ENCODE peak calls at places on chromosomes 13 and 19, in seven cellular contexts. L, B, D, M, F, O and V are unnamed samples.

GRCh38 chr13:29902632-29903305 is 52.4 kb upstream of the UBL3 start:
- DNase-seq in L (no peak), B (no peak), D (peak; percentile 14), M (no peak), F (no peak), O (no peak), V (no peak)

GRCh38 chr13:110194456-110194855 is 112.5 kb downstream of the COL4A1 start:
- DNase-seq in L (no peak), B (no peak), D (no peak), M (no peak), F (no peak), O (no peak), V (no peak)

GRCh38 chr19:2477141-2477710 is 1.3 kb downstream of the GADD45B start:
- DNase-seq in L (no peak), B (peak; percentile 70), D (peak; percentile 33), M (peak; percentile 73), F (peak; percentile 90), O (no peak), V (peak; percentile 37)

GRCh38 chr13:58313219-58313618 is 681.7 kb downstream of the PCDH17 start:
- DNase-seq in L (no peak), B (no peak), D (no peak), M (no peak), F (no peak), O (no peak), V (no peak)

GRCh38 chr13:109012115-109012514 is 382.7 kb downstream of the MYO16 start:
- DNase-seq in L (no peak), B (peak; percentile 65), D (no peak), M (no peak), F (no peak), O (no peak), V (no peak)

GRCh38 chr13:42046448-42046847 is 2.0 kb upstream of the DGKH start:
- DNase-seq in L (no peak), B (no peak), D (no peak), M (no peak), F (no peak), O (no peak), V (no peak)

GRCh38 chr13:60756306-60756705 is 359.3 kb downstream of the TDRD3 start:
- DNase-seq in L (no peak), B (peak; percentile 56), D (peak; percentile 19), M (peak; percentile 8), F (no peak), O (no peak), V (peak; percentile 22)

GRCh38 chr13:113585828-113586355 is 1.3 kb downstream of the TFDP1 start:
- DNase-seq in L (peak; percentile 9), B (peak; percentile 36), D (peak; percentile 10), M (no peak), F (no peak), O (no peak), V (no peak)

GRCh38 chr13:110676511-110677204 is 29.3 kb downstream of the CARS2 start:
- DNase-seq in L (no peak), B (no peak), D (no peak), M (peak; percentile 18), F (no peak), O (peak; percentile 41), V (no peak)

GRCh38 chr13:41274881-41275280 is 11.5 kb upstream of the MTRF1 start:
- DNase-seq in L (no peak), B (no peak), D (no peak), M (no peak), F (no peak), O (no peak), V (no peak)

GRCh38 chr19:3238066-3238561 is 13.7 kb downstream of the CELF5 start:
- DNase-seq in L (no peak), B (no peak), D (no peak), M (no peak), F (no peak), O (no peak), V (no peak)

GRCh38 chr13:113627136-113627535 is 30.9 kb downstream of the ATP4B start:
- DNase-seq in L (no peak), B (no peak), D (no peak), M (no peak), F (peak; percentile 31), O (no peak), V (no peak)

GRCh38 chr13:33717775-33718174 is 100.2 kb upstream of the RFC3 start:
- DNase-seq in L (no peak), B (no peak), D (peak; percentile 16), M (no peak), F (no peak), O (no peak), V (no peak)

GRCh38 chr19:5974721-5975387 is 3.1 kb downstream of the RANBP3 start:
- DNase-seq in L (no peak), B (no peak), D (no peak), M (no peak), F (no peak), O (peak; percentile 76), V (no peak)

GRCh38 chr13:65808061-65808460 is 1422.1 kb downstream of the PCDH9 start:
- DNase-seq in L (no peak), B (no peak), D (peak; percentile 38), M (no peak), F (no peak), O (no peak), V (peak; percentile 69)

GRCh38 chr13:48656621-48657020 is 2.9 kb downstream of the CYSLTR2 start:
- DNase-seq in L (no peak), B (no peak), D (peak; percentile 21), M (no peak), F (no peak), O (no peak), V (no peak)

GRCh38 chr19:2120821-2121220 is 24.1 kb downstream of the IZUMO4 start:
- DNase-seq in L (no peak), B (no peak), D (no peak), M (no peak), F (no peak), O (no peak), V (no peak)

GRCh38 chr19:38142176-38143035 is 81.6 kb downstream of the DPF1 start:
- DNase-seq in L (peak; percentile 55), B (peak; percentile 94), D (peak; percentile 56), M (peak; percentile 8), F (no peak), O (no peak), V (peak; percentile 36)

GRCh38 chr19:14979498-14980255 is at the start of gene SLC1A6:
- DNase-seq in L (no peak), B (peak; percentile 90), D (no peak), M (no peak), F (peak; percentile 42), O (no peak), V (no peak)

GRCh38 chr19:40322951-40323615 is 25.1 kb downstream of the C19orf47 start:
- DNase-seq in L (no peak), B (no peak), D (no peak), M (no peak), F (no peak), O (no peak), V (peak; percentile 59)

GRCh38 chr13:27131202-27131623 is 40.4 kb downstream of the USP12 start:
- DNase-seq in L (no peak), B (no peak), D (peak; percentile 33), M (no peak), F (no peak), O (peak; percentile 72), V (peak; percentile 50)

GRCh38 chr13:100689191-100689590 is 14.6 kb upstream of the TMTC4 start:
- DNase-seq in L (no peak), B (no peak), D (no peak), M (no peak), F (no peak), O (no peak), V (no peak)
- TF ChIP-seq CTCF in L (no peak), B (no peak), D (no peak), M (no peak), F (no peak), O (no peak), V (no peak)

DNA sequence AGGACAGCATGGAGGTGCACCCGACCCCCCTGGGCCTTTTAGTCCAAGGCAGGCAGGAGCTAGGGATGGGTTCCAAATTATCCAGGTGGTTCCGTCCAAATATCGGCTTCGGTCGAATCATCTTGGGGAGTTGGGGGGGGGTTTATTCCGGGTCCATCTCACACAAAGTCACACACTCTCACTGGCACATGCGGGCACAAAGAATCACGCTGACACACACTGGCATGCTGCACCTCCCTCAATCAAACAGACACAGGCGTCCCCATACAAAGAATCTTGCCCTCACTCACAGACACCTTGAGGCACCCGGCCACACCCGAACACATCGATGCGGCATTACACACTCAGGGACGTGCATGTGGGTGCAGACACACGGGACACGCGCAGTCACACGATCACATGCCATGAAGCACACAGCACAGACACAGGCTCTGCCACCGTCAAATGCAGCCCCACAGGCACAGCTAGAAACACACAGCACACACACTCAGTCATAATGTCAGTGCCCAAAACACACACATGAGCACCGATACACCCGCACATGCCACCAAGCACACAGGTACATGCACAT is 7.8 kb downstream of the NFIX start:
- DNase-seq in L (no peak), B (no peak), D (no peak), M (no peak), F (no peak), O (no peak), V (no peak)
- H3K4me3 ChIP-seq in L (peak overlapping the region; percentile 51), B (no peak overlapping the region), D (peak overlapping the region; percentile 50), M (no peak overlapping the region), F (no peak overlapping the region), O (no peak overlapping the region), V (no peak overlapping the region)

DNA sequence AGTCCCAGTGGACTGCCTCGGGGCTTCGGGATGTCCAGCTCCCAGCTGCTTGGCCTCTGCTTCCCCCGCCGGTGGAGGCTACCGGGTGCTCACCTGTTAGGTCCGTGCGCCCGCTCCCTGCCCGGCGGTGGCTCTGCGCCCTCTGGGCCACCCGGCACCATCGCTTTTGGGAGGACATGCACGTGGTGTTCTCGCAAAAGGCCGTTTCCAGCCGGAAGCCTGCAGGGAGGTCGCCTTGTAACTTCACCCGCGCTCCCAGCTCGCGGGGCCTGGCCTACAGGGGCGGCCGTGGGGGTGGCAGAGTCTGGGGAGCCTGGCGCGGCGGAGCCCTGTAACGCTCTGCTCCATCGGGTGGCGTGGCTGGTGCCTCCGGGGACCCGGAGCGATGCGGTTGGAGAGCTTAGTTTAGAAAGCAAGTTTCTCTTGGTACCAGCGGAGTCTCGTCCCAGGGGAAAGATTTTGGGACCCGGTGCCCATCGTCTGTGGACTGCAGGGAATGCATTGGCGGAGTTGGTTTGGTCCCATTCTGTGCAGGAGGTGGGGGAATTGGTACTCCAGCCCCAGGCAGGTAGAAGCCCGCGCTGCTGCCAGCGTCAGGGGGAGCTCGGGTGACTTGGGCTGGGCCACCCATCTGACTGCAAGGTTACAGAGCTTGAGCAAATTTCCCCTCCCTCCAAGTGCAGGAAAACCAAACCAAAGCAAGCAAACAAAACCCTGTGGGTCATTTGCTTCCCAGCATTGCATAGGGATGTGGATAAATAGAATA is 673 bp downstream of the SPATA13 start:
- DNase-seq in L (peak; percentile 22), B (no peak), D (peak; percentile 12), M (peak; percentile 64), F (peak; percentile 91), O (peak; percentile 40), V (peak; percentile 27)
- TF ChIP-seq CTCF in L (no peak), B (no peak), D (no peak), M (no peak), F (no peak), O (no peak), V (no peak)

DNA sequence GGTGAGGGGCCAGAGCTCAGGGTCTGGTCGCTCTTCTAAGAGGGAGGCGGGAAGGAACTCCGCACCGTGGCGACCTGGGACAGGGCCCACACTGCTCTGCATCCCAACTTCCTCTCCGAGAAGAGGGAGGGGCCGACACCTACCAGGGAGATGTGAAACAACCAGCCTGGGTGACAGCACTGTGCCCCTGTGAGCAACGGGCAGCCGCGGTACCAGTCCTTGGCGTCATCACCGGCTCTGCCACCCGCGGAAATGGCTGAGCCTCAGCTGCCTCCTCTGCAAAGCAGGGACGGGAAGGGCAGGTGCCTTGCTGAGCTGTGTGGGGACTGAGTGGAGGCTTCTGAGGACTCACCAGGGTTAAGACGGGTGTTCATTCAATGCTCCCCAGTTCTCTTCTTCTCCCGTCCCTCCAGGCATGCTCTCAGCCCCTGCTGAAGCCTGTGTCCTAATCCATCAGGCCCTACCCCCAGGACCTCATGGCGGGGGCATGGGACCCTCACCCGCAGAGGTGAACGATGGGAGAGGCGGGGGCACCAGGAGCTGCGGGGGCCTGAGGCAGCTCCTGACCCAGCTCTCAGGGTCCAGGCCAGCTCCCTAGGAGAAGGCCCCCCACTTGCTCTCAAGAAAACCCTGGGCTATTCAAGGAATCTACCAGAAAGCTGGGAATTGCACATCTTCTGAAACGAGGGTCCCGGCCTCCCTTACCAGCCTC is 9.3 kb downstream of the ZNF787 start:
- DNase-seq in L (no peak), B (no peak), D (no peak), M (no peak), F (peak; percentile 72), O (peak; percentile 73), V (no peak)
- H3K4me3 ChIP-seq in L (no peak overlapping the region), B (no peak overlapping the region), D (no peak overlapping the region), M (no peak overlapping the region), F (no peak overlapping the region), O (no peak overlapping the region), V (no peak overlapping the region)